ENCODE peak calls at places on chromosomes 13 and 19, in four cellular contexts. Y is ecto neural progenitor cell; I is stimulated activated CD4-positive, alpha-beta T cell treated with anti-CD3 and anti-CD28 coated beads, Interleukin-1b, Interleukin-23, amount 100 ng/mL, for 24 hours; R is nephron progenitor cell. V is an unnamed sample.

GRCh38 chr13:113113846-113114271 is 8.3 kb downstream of the F7 start:
- DNase-seq in R (no peak), Y (no peak), I (no peak), V (peak)

GRCh38 chr19:40091205-40092129 is 724 bp upstream of the ZNF780A start:
- DNase-seq in I (no peak), Y (no peak), R (no peak), V (no peak)

GRCh38 chr19:46493236-46494114 is 2.2 kb downstream of the PNMA8B start:
- DNase-seq in I (no peak), Y (peak), R (peak), V (no peak)

GRCh38 chr13:106263801-106264200 is 271.7 kb downstream of the EFNB2 start:
- DNase-seq in Y (no peak), R (no peak), I (no peak), V (no peak)

GRCh38 chr19:10854350-10855089 is 6.3 kb downstream of the C19orf38 start:
- DNase-seq in I (no peak), Y (no peak), R (no peak), V (no peak)

GRCh38 chr19:10295305-10295846 is 5.6 kb downstream of the ICAM5 start:
- DNase-seq in Y (peak), R (peak), I (no peak), V (peak)

GRCh38 chr13:96141032-96141431 is 51.1 kb downstream of the HS6ST3 start:
- DNase-seq in R (no peak), I (no peak), Y (no peak), V (no peak)

GRCh38 chr19:8515317-8515716 is 1.4 kb upstream of the ZNF414 start:
- DNase-seq in Y (no peak), R (no peak), I (no peak), V (no peak)

GRCh38 chr13:108915095-108915633 is 285.8 kb downstream of the MYO16 start:
- DNase-seq in I (no peak), Y (no peak), R (no peak), V (no peak)

GRCh38 chr13:98650376-98651107 is 73.6 kb upstream of the STK24 start:
- DNase-seq in R (no peak), Y (no peak), I (no peak), V (no peak)

GRCh38 chr13:101416181-101417042 is at the start of gene NALCN:
- DNase-seq in Y (peak), R (peak), I (no peak), V (peak)

GRCh38 chr19:27392027-27392632 is 1820.8 kb downstream of the UQCRFS1 start:
- DNase-seq in I (no peak), Y (no peak), R (no peak), V (no peak)

GRCh38 chr19:16588089-16588823 is 16.0 kb upstream of the SLC35E1 start:
- DNase-seq in Y (no peak), R (no peak), I (no peak), V (no peak)

GRCh38 chr13:73429691-73430090 is 370.9 kb downstream of the KLF5 start:
- DNase-seq in R (no peak), Y (no peak), I (no peak), V (no peak)

GRCh38 chr19:32969549-32969948 is 2.2 kb downstream of the CEP89 start:
- DNase-seq in Y (no peak), R (no peak), I (no peak), V (no peak)

GRCh38 chr13:37669845-37670244 is 71.3 kb upstream of the POSTN start:
- DNase-seq in R (no peak), I (no peak), Y (no peak), V (no peak)

GRCh38 chr13:30382836-30383525 is 39.3 kb upstream of the UBE2L5 start:
- DNase-seq in Y (no peak), R (no peak), I (no peak), V (no peak)

GRCh38 chr13:34300559-34300958 is 482.6 kb downstream of the RFC3 start:
- DNase-seq in Y (no peak), R (no peak), I (no peak), V (no peak)

GRCh38 chr19:48842744-48843162 is 6.5 kb upstream of the HSD17B14 start:
- DNase-seq in R (peak), Y (peak), I (peak), V (peak)

GRCh38 chr19:50514346-50515167 is 844 bp upstream of the ASPDH start:
- DNase-seq in I (no peak), R (no peak), Y (no peak), V (no peak)

GRCh38 chr19:10838377-10838776 is 2.4 kb upstream of the TMED1 start:
- DNase-seq in Y (no peak), R (no peak), I (no peak), V (no peak)

GRCh38 chr13:29817604-29818378 is 32.6 kb downstream of the UBL3 start:
- DNase-seq in I (no peak), Y (no peak), R (no peak), V (no peak)

GRCh38 chr19:44684892-44685847 is 13.8 kb upstream of the CEACAM16 start:
- DNase-seq in Y (no peak), I (no peak), R (no peak), V (no peak)

GRCh38 chr13:75788494-75788991 is 152.4 kb downstream of the LMO7 start:
- DNase-seq in Y (no peak), R (no peak), I (no peak), V (no peak)

GRCh38 chr13:113887700-113888201 is 23.9 kb upstream of the GAS6 start:
- DNase-seq in I (no peak), Y (no peak), R (no peak), V (no peak)

GRCh38 chr19:14762111-14762510 is 16.2 kb downstream of the ADGRE2 start:
- DNase-seq in R (no peak), I (no peak), Y (no peak), V (no peak)

GRCh38 chr13:114102521-114103288 is 29.7 kb downstream of the RASA3 start:
- DNase-seq in I (no peak), Y (no peak), R (peak), V (no peak)

GRCh38 chr13:30978981-30979956 is 46.8 kb downstream of the TEX26 start:
- DNase-seq in I (peak), R (peak), Y (peak), V (peak)

GRCh38 chr19:46963093-46963734 is 56.4 kb upstream of the NPAS1 start:
- DNase-seq in R (no peak), I (no peak), Y (no peak), V (no peak)

GRCh38 chr19:4737955-4738580 is 14.4 kb upstream of the DPP9 start:
- DNase-seq in I (no peak), R (no peak), Y (no peak), V (no peak)

GRCh38 chr19:55642153-55643002 is 1.1 kb upstream of the ZNF581 start:
- DNase-seq in R (peak), I (no peak), Y (no peak), V (peak)

GRCh38 chr13:20131057-20131832 is 29.6 kb downstream of the GJA3 start:
- DNase-seq in I (no peak), R (no peak), Y (no peak), V (no peak)

GRCh38 chr13:102038787-102039186 is 363.1 kb downstream of the FGF14 start:
- DNase-seq in I (no peak), R (no peak), Y (no peak), V (no peak)

GRCh38 chr13:49023441-49023840 is 47.7 kb downstream of the FNDC3A start:
- DNase-seq in R (no peak), Y (no peak), I (no peak), V (no peak)

GRCh38 chr19:48466571-48467325 is 2.4 kb upstream of the CYTH2 start:
- DNase-seq in I (no peak), Y (no peak), R (no peak), V (peak)

GRCh38 chr19:19055701-19056100 is 8.1 kb upstream of the SLC25A42 start:
- DNase-seq in R (no peak), I (no peak), Y (no peak), V (no peak)

GRCh38 chr19:7942981-7943443 is 454 bp downstream of the TIMM44 start:
- DNase-seq in I (no peak), Y (no peak), R (no peak), V (no peak)

V was measured in glutamatergic neuron.